ENCODE peak calls at places on chromosomes 13 and 19, in five cellular contexts. X, P, T, I and E are unnamed samples. For H3K4me1, the result is how much of the 10 kb centered on the place peaks cover.

GRCh38 chr19:35395762-35396199 is 24.9 kb downstream of the GPR42 start:
- DNase-seq in I (no peak), X (no peak), T (no peak), P (peak), E (no peak)

GRCh38 chr19:10634881-10635463 is 9.6 kb downstream of the SLC44A2 start:
- DNase-seq in I (no peak), T (no peak), X (no peak), P (no peak), E (no peak)

GRCh38 chr13:44431150-44431549 is 57.5 kb downstream of the SERP2 start:
- DNase-seq in I (no peak), P (no peak), X (no peak), T (no peak), E (no peak)

GRCh38 chr13:94325148-94325528 is 154.3 kb downstream of the DCT start:
- DNase-seq in T (no peak), I (no peak), P (no peak), X (no peak), E (no peak)

GRCh38 chr19:13611596-13611995 is 105.3 kb upstream of the CACNA1A start:
- DNase-seq in T (no peak), X (no peak), P (no peak), I (no peak), E (no peak)

GRCh38 chr19:43936219-43936618 is 1.1 kb upstream of the ZNF45 start:
- DNase-seq in P (no peak), I (no peak), T (no peak), X (no peak), E (no peak)

GRCh38 chr19:33246729-33247440 is 21.2 kb upstream of the SLC7A10 start:
- DNase-seq in P (no peak), X (no peak), T (no peak), I (no peak), E (no peak)

GRCh38 chr19:5225486-5226345 is 114.9 kb downstream of the PTPRS start:
- DNase-seq in X (no peak), T (peak), I (no peak), P (no peak), E (peak)

GRCh38 chr13:67048084-67048792 is 181.9 kb downstream of the PCDH9 start:
- DNase-seq in T (peak), P (no peak), X (no peak), I (no peak), E (no peak)

GRCh38 chr19:44644391-44645016 is 794 bp downstream of the PVR start:
- DNase-seq in I (no peak), T (no peak), X (no peak), P (no peak), E (no peak)

GRCh38 chr13:114112231-114112825 is 20.1 kb downstream of the RASA3 start:
- DNase-seq in X (no peak), T (no peak), I (no peak), P (no peak), E (no peak)

GRCh38 chr19:5719274-5719960 is 529 bp downstream of the LONP1 start:
- DNase-seq in X (no peak), P (no peak), I (no peak), T (peak), E (no peak)

DNA sequence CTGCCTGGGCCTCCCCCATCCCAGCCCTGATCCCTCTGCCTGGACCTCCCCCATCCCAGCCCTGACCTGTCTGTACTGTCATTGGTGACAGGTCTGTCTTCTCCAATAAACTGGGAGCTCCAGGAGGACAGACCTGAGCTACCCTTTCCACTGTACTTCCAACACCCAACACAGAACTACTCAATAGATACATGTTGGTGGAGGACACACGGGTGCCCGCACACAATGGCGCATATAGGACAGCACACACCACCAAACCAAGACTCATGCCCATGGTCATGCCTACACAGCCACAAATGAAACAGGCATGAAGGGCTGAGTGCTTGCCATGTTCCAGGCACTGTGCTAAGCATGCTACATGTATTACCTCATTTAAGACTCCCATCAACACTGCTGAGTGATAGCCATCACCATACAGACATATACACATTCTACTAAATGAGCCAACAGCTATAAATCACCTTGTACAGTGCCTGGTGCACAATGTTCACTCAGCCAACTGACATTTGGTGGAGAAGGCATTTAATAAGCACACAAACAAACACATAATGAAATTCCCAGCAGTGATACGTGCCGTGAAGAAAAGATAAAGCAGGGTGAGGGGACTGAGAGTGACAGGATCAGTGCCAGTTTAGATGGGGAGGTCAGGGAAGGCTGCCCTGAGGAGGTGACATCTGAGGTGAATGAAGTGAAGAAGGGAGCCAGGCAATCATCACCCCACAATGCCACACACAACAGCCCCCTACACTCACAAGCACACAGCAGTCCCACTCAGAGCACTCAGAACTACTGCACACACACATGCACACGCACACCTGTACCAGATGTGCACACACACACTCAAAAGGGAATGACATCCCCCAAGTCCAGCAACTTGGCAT is 857 bp downstream of the POU2F2 start:
- DNase-seq in I (no peak), X (no peak), P (no peak), T (peak), E (no peak)
- H3K4me1 ChIP-seq in I (under half), X (under half), P (under half), T (half or more), E (under half)

GRCh38 chr19:46896076-46896794 is 35.4 kb downstream of the ARHGAP35 start:
- DNase-seq in X (no peak), I (no peak), P (no peak), T (peak), E (no peak)

GRCh38 chr19:46902402-46902766 is 41.6 kb downstream of the ARHGAP35 start:
- DNase-seq in I (no peak), T (no peak), P (peak), X (peak), E (no peak)

GRCh38 chr19:46900341-46900740 is 39.5 kb downstream of the ARHGAP35 start:
- DNase-seq in P (no peak), X (no peak), I (no peak), T (no peak), E (no peak)

GRCh38 chr19:46901701-46902401 is 41.1 kb downstream of the ARHGAP35 start:
- DNase-seq in T (no peak), X (no peak), I (no peak), P (no peak), E (no peak)

DNA sequence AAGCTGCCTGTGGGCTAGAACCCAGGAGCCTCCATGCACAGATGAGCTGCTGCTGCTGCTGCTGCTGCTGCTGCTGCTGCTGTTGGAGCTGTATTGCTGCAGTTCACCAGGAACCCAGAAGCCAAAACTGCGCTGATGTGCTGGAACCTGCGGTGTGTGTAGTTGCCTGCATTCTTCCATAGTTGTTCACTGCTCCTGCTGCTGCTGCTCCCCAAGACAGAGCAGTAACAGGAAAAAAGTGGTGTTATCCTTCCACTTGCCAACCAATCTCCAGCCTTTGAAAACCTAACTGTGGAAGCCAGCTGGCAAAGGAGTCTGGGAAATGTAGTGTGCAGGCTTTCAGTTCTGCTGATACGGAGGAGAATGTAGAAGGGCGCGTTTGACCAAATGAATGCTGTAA is 37.9 kb downstream of the ARHGAP35 start:
- DNase-seq in T (no peak), I (no peak), P (no peak), X (no peak), E (no peak)
- H3K4me1 ChIP-seq in T (half or more), I (under half), P (half or more), X (half or more), E (under half)

GRCh38 chr19:2547721-2548120 is 71.8 kb downstream of the GADD45B start:
- DNase-seq in T (no peak), I (no peak), X (no peak), P (no peak), E (no peak)

GRCh38 chr19:2547033-2547680 is 71.2 kb downstream of the GADD45B start:
- DNase-seq in P (no peak), X (no peak), I (no peak), T (no peak), E (no peak)

GRCh38 chr19:2549701-2550191 is 73.8 kb downstream of the GADD45B start:
- DNase-seq in X (no peak), T (no peak), P (peak), I (no peak), E (no peak)

GRCh38 chr19:2550431-2551171 is 74.7 kb downstream of the GADD45B start:
- DNase-seq in T (no peak), P (no peak), I (no peak), X (no peak), E (no peak)

GRCh38 chr19:2548966-2549365 is 73.0 kb downstream of the GADD45B start:
- DNase-seq in T (no peak), I (no peak), X (no peak), P (no peak), E (no peak)
- H3K4me1 ChIP-seq in T (under half), I (under half), X (half or more), P (half or more), E (under half)

GRCh38 chr19:16598848-16599247 is 26.6 kb upstream of the SLC35E1 start:
- DNase-seq in I (no peak), P (no peak), T (no peak), X (no peak), E (no peak)

GRCh38 chr19:16594131-16594586 is 21.9 kb upstream of the SLC35E1 start:
- DNase-seq in X (no peak), P (no peak), T (no peak), I (no peak), E (no peak)

GRCh38 chr19:16594681-16595091 is 22.5 kb upstream of the SLC35E1 start:
- DNase-seq in X (no peak), P (no peak), T (no peak), I (no peak), E (no peak)

GRCh38 chr19:16595097-16595496 is 22.9 kb upstream of the SLC35E1 start:
- DNase-seq in I (no peak), P (no peak), X (no peak), T (no peak), E (no peak)

DNA sequence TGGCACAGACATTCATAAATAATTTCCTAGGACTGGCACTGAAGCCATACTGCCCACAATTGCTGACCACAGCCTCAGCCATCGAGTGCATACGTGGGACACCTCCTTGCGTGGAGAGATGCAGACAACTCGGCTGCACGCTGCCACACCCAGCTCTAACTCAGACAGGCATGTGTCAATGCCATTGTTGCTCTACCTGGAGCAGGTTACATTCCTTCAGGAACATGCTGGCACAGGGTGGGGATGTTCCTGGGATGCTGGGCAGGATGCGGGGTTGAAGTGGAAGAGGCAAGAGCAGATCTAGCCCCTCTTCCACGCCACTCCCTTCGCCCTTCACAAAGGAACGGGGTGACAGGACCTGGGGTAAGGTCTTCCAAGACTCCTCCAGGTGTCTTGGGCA is 24.2 kb upstream of the SLC35E1 start:
- DNase-seq in T (no peak), I (no peak), P (no peak), X (no peak), E (no peak)
- H3K4me1 ChIP-seq in T (half or more), I (under half), P (half or more), X (under half), E (under half)

DNA sequence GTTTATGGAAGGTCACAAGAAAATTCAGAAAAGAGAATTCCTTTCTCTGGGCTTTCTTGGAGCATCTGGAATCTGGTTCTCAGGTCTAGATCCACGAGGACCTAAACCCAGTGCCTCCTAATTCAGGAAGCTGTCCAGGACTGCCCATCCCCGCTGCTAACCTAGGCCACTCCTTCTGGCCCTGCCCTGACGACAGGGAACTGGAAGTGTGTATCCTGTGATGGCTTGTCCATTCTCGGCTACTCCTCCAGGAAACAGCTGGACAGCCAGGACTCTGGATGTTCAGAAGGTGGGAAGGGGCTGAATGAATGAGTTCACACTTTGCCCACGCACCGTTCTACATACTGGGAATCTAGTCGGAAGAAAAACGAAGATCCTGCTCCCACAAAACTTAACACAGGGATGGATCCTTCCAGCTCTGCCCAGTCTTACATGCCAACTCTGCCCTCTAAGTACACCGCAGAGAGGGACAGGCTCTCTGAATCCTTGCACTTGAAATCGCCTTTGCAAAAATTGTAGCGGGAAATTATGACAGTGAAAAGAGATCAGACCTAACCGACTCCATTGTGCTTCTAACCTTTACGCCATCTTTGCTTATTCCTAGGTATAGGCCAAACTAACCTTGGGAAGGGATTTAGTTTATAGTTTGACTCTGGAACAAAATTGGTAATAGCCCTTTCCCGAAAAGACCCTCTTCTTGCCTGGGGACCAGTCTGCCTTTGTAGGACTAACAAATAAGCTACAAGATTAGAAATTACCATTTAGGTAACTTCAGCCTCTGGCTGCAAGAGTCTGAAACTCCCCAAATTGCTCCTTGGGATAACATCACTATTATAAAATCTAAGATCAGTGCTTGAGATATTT is 1.8 kb downstream of the LSM4 start:
- DNase-seq in X (no peak), T (no peak), P (peak), I (no peak), E (no peak)
- H3K4me1 ChIP-seq in X (half or more), T (half or more), P (half or more), I (under half), E (under half)